ENCODE peak calls at places on chromosome 11, in eight cellular contexts. S is amniotic stem cell; D is mammary epithelial cell; X is skeletal muscle cell; Y is GM13976; B is HT1080; I is stimulated activated CD4-positive, alpha-beta T cell treated with anti-CD3 and anti-CD28 coated beads, Interleukin-15, amount 100 ng/mL, for 24 hours; E is T-helper 1 cell. T is an unnamed sample.

GRCh38 chr11:70510106-70510505 is 111.8 kb downstream of the CTTN start:
- DNase-seq in S (no peak), D (no peak), X (no peak), Y (no peak), B (no peak), I (no peak), E (no peak), T (no peak)

GRCh38 chr11:1259076-1259461 is 36.2 kb downstream of the MUC5B start:
- DNase-seq in S (no peak), D (no peak), X (no peak), Y (no peak), B (no peak), I (no peak), E (no peak), T (no peak)

GRCh38 chr11:61962213-61963015 is 5.0 kb downstream of the FTH1 start:
- DNase-seq in S (no peak), D (no peak), X (no peak), Y (no peak), B (no peak), I (no peak), E (no peak), T (no peak)

GRCh38 chr11:86101941-86102407 is 33.1 kb upstream of the PICALM start:
- DNase-seq in S (no peak), D (peak), X (no peak), Y (no peak), B (no peak), I (no peak), E (no peak), T (no peak)

GRCh38 chr11:61873588-61874459 is 17.5 kb downstream of the FADS3 start:
- DNase-seq in S (no peak), D (no peak), X (no peak), Y (no peak), B (no peak), I (no peak), E (no peak), T (no peak)

GRCh38 chr11:77438487-77438886 is 35.4 kb downstream of the PAK1 start:
- DNase-seq in S (no peak), D (no peak), X (no peak), Y (no peak), B (no peak), I (no peak), E (no peak), T (no peak)

GRCh38 chr11:10602945-10603344 is 34.5 kb upstream of the LYVE1 start:
- DNase-seq in S (no peak), D (no peak), X (no peak), Y (no peak), B (no peak), I (no peak), E (no peak), T (no peak)

GRCh38 chr11:32385998-32386397 is 49.3 kb downstream of the WT1 start:
- DNase-seq in S (no peak), D (peak), X (no peak), Y (no peak), B (peak), I (no peak), E (no peak), T (no peak)

GRCh38 chr11:1232328-1233321 is 9.8 kb downstream of the MUC5B start:
- DNase-seq in S (no peak), D (no peak), X (no peak), Y (no peak), B (no peak), I (no peak), E (no peak), T (no peak)